ENCODE peak calls at places on chromosome 4, in seven cellular contexts. One of them, this sample, is unnamed.
A peak's percentile ranks its signal among the peaks of the same experiment; 100 is the strongest.

GRCh38 chr4:67963345-67963744 is at the start of gene TMPRSS11A:
- DNase-seq in K562: no peak
- DNase-seq in HCT116: no peak
- DNase-seq in H1: no peak
- DNase-seq in SK-N-SH: no peak
- DNase-seq in GM12878: no peak
- DNase-seq in HepG2: no peak
- DNase-seq in this sample: no peak

GRCh38 chr4:57061395-57061794 is 48.8 kb downstream of the IGFBP7 start:
- DNase-seq in K562: no peak
- DNase-seq in HCT116: no peak
- DNase-seq in H1: no peak
- DNase-seq in SK-N-SH: no peak
- DNase-seq in GM12878: no peak
- DNase-seq in HepG2: no peak
- DNase-seq in this sample: no peak

GRCh38 chr4:11149612-11150259 is 279.0 kb downstream of the HS3ST1 start:
- DNase-seq in K562: no peak
- DNase-seq in HCT116: no peak
- DNase-seq in H1: no peak
- DNase-seq in SK-N-SH: no peak
- DNase-seq in GM12878: no peak
- DNase-seq in HepG2: no peak
- DNase-seq in this sample: no peak

GRCh38 chr4:122540827-122541226 is 80.0 kb downstream of the IL21 start:
- DNase-seq in K562: no peak
- DNase-seq in HCT116: no peak
- DNase-seq in H1: no peak
- DNase-seq in SK-N-SH: no peak
- DNase-seq in GM12878: no peak
- DNase-seq in HepG2: no peak
- DNase-seq in this sample: no peak

GRCh38 chr4:47315346-47315745 is 148.2 kb downstream of the COMMD8 start:
- DNase-seq in K562: no peak
- DNase-seq in HCT116: no peak
- DNase-seq in H1: no peak
- DNase-seq in SK-N-SH: no peak
- DNase-seq in GM12878: no peak
- DNase-seq in HepG2: no peak
- DNase-seq in this sample: no peak

GRCh38 chr4:143768007-143768591 is 67.6 kb upstream of the FREM3 start:
- DNase-seq in K562: no peak
- DNase-seq in HCT116: peak; percentile 45
- DNase-seq in H1: no peak
- DNase-seq in SK-N-SH: no peak
- DNase-seq in GM12878: no peak
- DNase-seq in HepG2: no peak
- DNase-seq in this sample: no peak

GRCh38 chr4:186204103-186204559 is 12.8 kb downstream of the CYP4V2 start:
- DNase-seq in K562: peak; percentile 43
- DNase-seq in HCT116: peak; percentile 81
- DNase-seq in H1: no peak
- DNase-seq in SK-N-SH: peak; percentile 61
- DNase-seq in GM12878: no peak
- DNase-seq in HepG2: no peak
- DNase-seq in this sample: no peak

GRCh38 chr4:76543378-76543777 is 108.3 kb downstream of the SHROOM3 start:
- DNase-seq in K562: no peak
- DNase-seq in HCT116: no peak
- DNase-seq in H1: no peak
- DNase-seq in SK-N-SH: no peak
- DNase-seq in GM12878: no peak
- DNase-seq in HepG2: no peak
- DNase-seq in this sample: no peak

GRCh38 chr4:147723316-147723715 is 8.6 kb upstream of the ARHGAP10 start:
- DNase-seq in K562: no peak
- DNase-seq in HCT116: no peak
- DNase-seq in H1: no peak
- DNase-seq in SK-N-SH: no peak
- DNase-seq in GM12878: no peak
- DNase-seq in HepG2: peak; percentile 21
- DNase-seq in this sample: no peak

GRCh38 chr4:8123389-8123788 is 35.2 kb downstream of the ABLIM2 start:
- DNase-seq in K562: no peak
- DNase-seq in HCT116: no peak
- DNase-seq in H1: no peak
- DNase-seq in SK-N-SH: peak; percentile 75
- DNase-seq in GM12878: no peak
- DNase-seq in HepG2: no peak
- DNase-seq in this sample: no peak

GRCh38 chr4:24657768-24658617 is 73.6 kb upstream of the DHX15 start:
- DNase-seq in K562: no peak
- DNase-seq in HCT116: peak; percentile 47
- DNase-seq in H1: no peak
- DNase-seq in SK-N-SH: no peak
- DNase-seq in GM12878: peak; percentile 80
- DNase-seq in HepG2: peak; percentile 73
- DNase-seq in this sample: no peak

GRCh38 chr4:140969296-140969695 is 164.0 kb downstream of the RNF150 start:
- DNase-seq in K562: no peak
- DNase-seq in HCT116: no peak
- DNase-seq in H1: no peak
- DNase-seq in SK-N-SH: no peak
- DNase-seq in GM12878: no peak
- DNase-seq in HepG2: no peak
- DNase-seq in this sample: no peak
- TF ChIP-seq SIN3A in K562: no peak
- TF ChIP-seq SIN3A in HCT116: no peak
- TF ChIP-seq SIN3A in H1: no peak
- TF ChIP-seq SIN3A in SK-N-SH: no peak
- TF ChIP-seq SIN3A in GM12878: no peak
- TF ChIP-seq SIN3A in HepG2: no peak
- TF ChIP-seq SIN3A in this sample: no peak

GRCh38 chr4:27008693-27009092 is 148.1 kb downstream of the STIM2 start:
- DNase-seq in K562: no peak
- DNase-seq in HCT116: no peak
- DNase-seq in H1: no peak
- DNase-seq in SK-N-SH: no peak
- DNase-seq in GM12878: no peak
- DNase-seq in HepG2: no peak
- DNase-seq in this sample: no peak
- H3K4me1 ChIP-seq in K562: no peaks in the 10 kb centered on the region
- H3K4me1 ChIP-seq in HCT116: no peaks in the 10 kb centered on the region
- H3K4me1 ChIP-seq in H1: no peaks in the 10 kb centered on the region
- H3K4me1 ChIP-seq in SK-N-SH: no peaks in the 10 kb centered on the region
- H3K4me1 ChIP-seq in GM12878: peaks cover 2% of the 10 kb centered on the region
- H3K4me1 ChIP-seq in HepG2: no peaks in the 10 kb centered on the region
- H3K4me1 ChIP-seq in this sample: no peaks in the 10 kb centered on the region

GRCh38 chr4:28686618-28687017 is 1826.0 kb downstream of the STIM2 start:
- DNase-seq in K562: peak; percentile 10
- DNase-seq in HCT116: peak; percentile 58
- DNase-seq in H1: peak; percentile 27
- DNase-seq in SK-N-SH: peak; percentile 19
- DNase-seq in GM12878: no peak
- DNase-seq in HepG2: peak; percentile 8
- DNase-seq in this sample: peak; percentile 2
- H3K4me3 ChIP-seq in K562: no peak overlapping the region
- H3K4me3 ChIP-seq in HCT116: no peak overlapping the region
- H3K4me3 ChIP-seq in H1: no peak overlapping the region
- H3K4me3 ChIP-seq in SK-N-SH: no peak overlapping the region
- H3K4me3 ChIP-seq in GM12878: no peak overlapping the region
- H3K4me3 ChIP-seq in HepG2: no peak overlapping the region
- H3K4me3 ChIP-seq in this sample: no peak overlapping the region

GRCh38 chr4:13905543-13905942 is 278.0 kb upstream of the BOD1L1 start:
- DNase-seq in K562: no peak
- DNase-seq in HCT116: no peak
- DNase-seq in H1: no peak
- DNase-seq in SK-N-SH: no peak
- DNase-seq in GM12878: no peak
- DNase-seq in HepG2: no peak
- DNase-seq in this sample: no peak
- TF ChIP-seq SIN3A in K562: no peak
- TF ChIP-seq SIN3A in HCT116: no peak
- TF ChIP-seq SIN3A in H1: no peak
- TF ChIP-seq SIN3A in SK-N-SH: no peak
- TF ChIP-seq SIN3A in GM12878: no peak
- TF ChIP-seq SIN3A in HepG2: no peak
- TF ChIP-seq SIN3A in this sample: no peak

DNA sequence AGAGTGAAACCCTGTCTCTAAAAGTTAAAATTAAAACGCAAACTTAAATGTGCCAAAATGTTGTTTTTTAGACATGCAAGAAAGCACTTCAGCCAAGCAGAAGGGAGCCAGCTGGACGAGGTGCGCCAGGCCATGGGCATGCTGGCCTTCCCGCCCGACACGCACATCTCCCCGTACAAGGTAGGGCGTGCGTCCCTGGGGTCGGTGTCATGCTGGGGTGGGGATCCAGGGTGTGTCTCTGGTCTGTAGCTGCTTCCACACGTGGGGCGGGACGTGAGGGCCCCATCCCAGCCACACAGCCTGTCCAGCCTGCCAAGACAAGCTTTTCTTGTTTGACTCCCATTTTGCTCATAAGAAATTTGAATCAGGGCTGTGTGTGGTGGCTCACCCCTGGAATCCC is 14.3 kb upstream of the UVSSA start:
- DNase-seq in K562: no peak
- DNase-seq in HCT116: no peak
- DNase-seq in H1: no peak
- DNase-seq in SK-N-SH: no peak
- DNase-seq in GM12878: no peak
- DNase-seq in HepG2: no peak
- DNase-seq in this sample: no peak
- H3K4me1 ChIP-seq in K562: no peaks in the 10 kb centered on the region
- H3K4me1 ChIP-seq in HCT116: peaks cover 5% of the 10 kb centered on the region
- H3K4me1 ChIP-seq in H1: no peaks in the 10 kb centered on the region
- H3K4me1 ChIP-seq in SK-N-SH: no peaks in the 10 kb centered on the region
- H3K4me1 ChIP-seq in GM12878: no peaks in the 10 kb centered on the region
- H3K4me1 ChIP-seq in HepG2: no peaks in the 10 kb centered on the region
- H3K4me1 ChIP-seq in this sample: no peaks in the 10 kb centered on the region

GRCh38 chr4:1219553-1219950 is 29.4 kb downstream of the CTBP1 start:
- DNase-seq in K562: no peak
- DNase-seq in HCT116: no peak
- DNase-seq in H1: no peak
- DNase-seq in SK-N-SH: no peak
- DNase-seq in GM12878: no peak
- DNase-seq in HepG2: no peak
- DNase-seq in this sample: no peak
- H3K4me3 ChIP-seq in K562: no peak overlapping the region
- H3K4me3 ChIP-seq in HCT116: no peak overlapping the region
- H3K4me3 ChIP-seq in H1: no peak overlapping the region
- H3K4me3 ChIP-seq in SK-N-SH: no peak overlapping the region
- H3K4me3 ChIP-seq in GM12878: peak overlapping the region; percentile 45
- H3K4me3 ChIP-seq in HepG2: no peak overlapping the region
- H3K4me3 ChIP-seq in this sample: no peak overlapping the region

DNA sequence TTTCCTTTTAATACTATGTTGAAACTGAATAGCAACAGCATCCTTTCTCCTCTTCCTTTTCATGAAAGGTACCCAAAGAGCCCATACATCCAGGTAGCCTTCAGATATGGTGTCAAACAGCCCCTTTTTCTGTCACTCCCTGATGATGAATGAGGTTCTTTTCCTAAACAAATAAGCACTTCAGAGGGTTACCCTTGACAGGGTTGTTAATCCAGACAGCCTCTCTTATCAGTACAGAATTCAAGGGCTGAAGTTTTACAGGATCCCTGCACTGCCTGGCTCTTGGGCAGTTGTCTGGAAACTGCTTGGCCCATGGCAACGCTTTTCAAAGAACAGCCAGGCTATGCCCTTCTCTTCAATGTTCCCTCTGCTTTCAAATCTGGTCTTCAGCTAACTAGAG is 352.7 kb upstream of the FAM241A start:
- DNase-seq in K562: no peak
- DNase-seq in HCT116: no peak
- DNase-seq in H1: no peak
- DNase-seq in SK-N-SH: no peak
- DNase-seq in GM12878: no peak
- DNase-seq in HepG2: no peak
- DNase-seq in this sample: no peak
- TF ChIP-seq SIN3A in K562: no peak
- TF ChIP-seq SIN3A in HCT116: no peak
- TF ChIP-seq SIN3A in H1: no peak
- TF ChIP-seq SIN3A in SK-N-SH: no peak
- TF ChIP-seq SIN3A in GM12878: no peak
- TF ChIP-seq SIN3A in HepG2: no peak
- TF ChIP-seq SIN3A in this sample: no peak

GRCh38 chr4:37867102-37867501 is 23.8 kb upstream of the TBC1D1 start:
- DNase-seq in K562: no peak
- DNase-seq in HCT116: no peak
- DNase-seq in H1: no peak
- DNase-seq in SK-N-SH: no peak
- DNase-seq in GM12878: no peak
- DNase-seq in HepG2: no peak
- DNase-seq in this sample: no peak

GRCh38 chr4:37865450-37865849 is 25.4 kb upstream of the TBC1D1 start:
- DNase-seq in K562: no peak
- DNase-seq in HCT116: no peak
- DNase-seq in H1: no peak
- DNase-seq in SK-N-SH: no peak
- DNase-seq in GM12878: no peak
- DNase-seq in HepG2: no peak
- DNase-seq in this sample: no peak

GRCh38 chr4:37858877-37859276 is 32.0 kb upstream of the TBC1D1 start:
- DNase-seq in K562: no peak
- DNase-seq in HCT116: no peak
- DNase-seq in H1: no peak
- DNase-seq in SK-N-SH: no peak
- DNase-seq in GM12878: no peak
- DNase-seq in HepG2: no peak
- DNase-seq in this sample: no peak

DNA sequence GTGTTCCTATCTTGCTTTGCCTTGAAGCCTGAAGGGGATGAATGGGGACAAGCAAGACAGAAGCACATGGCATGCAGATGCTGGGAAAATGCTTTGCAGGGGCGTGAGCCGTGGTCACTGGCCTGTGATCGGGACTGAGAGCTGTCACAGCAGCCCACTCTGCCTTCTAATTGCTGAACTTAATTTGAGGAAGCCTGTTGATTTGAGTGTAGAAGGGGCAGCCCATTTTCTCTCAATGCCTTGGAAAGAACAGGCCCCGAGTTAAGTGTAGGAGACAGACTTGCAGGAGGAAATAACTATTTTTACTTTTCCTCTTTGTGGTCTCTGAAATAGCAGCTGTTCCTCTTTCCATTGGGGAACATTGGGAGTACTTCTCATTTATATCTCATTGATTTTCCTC is 26.1 kb upstream of the TBC1D1 start:
- DNase-seq in K562: no peak
- DNase-seq in HCT116: no peak
- DNase-seq in H1: no peak
- DNase-seq in SK-N-SH: no peak
- DNase-seq in GM12878: no peak
- DNase-seq in HepG2: no peak
- DNase-seq in this sample: no peak
- H3K4me1 ChIP-seq in K562: no peaks in the 10 kb centered on the region
- H3K4me1 ChIP-seq in HCT116: no peaks in the 10 kb centered on the region
- H3K4me1 ChIP-seq in H1: no peaks in the 10 kb centered on the region
- H3K4me1 ChIP-seq in SK-N-SH: no peaks in the 10 kb centered on the region
- H3K4me1 ChIP-seq in GM12878: no peaks in the 10 kb centered on the region
- H3K4me1 ChIP-seq in HepG2: peaks cover 12% of the 10 kb centered on the region
- H3K4me1 ChIP-seq in this sample: no peaks in the 10 kb centered on the region